ENCODE peak calls at places on chromosomes 12 and 14, in eight cellular contexts. A, X, Z, M, U, V, D and P are unnamed samples. For H3K4me1, the result is how much of the 10 kb centered on the place peaks cover.

GRCh38 chr12:57101892-57102695 is 9.1 kb downstream of the STAT6 start:
- DNase-seq in U (peak), A (peak), X (peak), D (no peak), M (no peak), V (no peak), Z (no peak), P (no peak)

GRCh38 chr14:90803249-90803648 is 13.0 kb downstream of the TTC7B start:
- DNase-seq in M (no peak), Z (no peak), D (no peak), A (no peak), U (no peak), X (no peak), V (no peak), P (no peak)

GRCh38 chr12:109458086-109458485 is 19.0 kb downstream of the KCTD10 start:
- DNase-seq in D (peak), Z (no peak), X (no peak), M (no peak), V (no peak), A (no peak), U (no peak), P (no peak)

GRCh38 chr12:40691913-40692616 is at the start of gene CNTN1:
- DNase-seq in M (peak), V (no peak), A (peak), U (peak), D (peak), Z (no peak), X (peak), P (no peak)

GRCh38 chr14:100524933-100525243 is 62.3 kb downstream of the BEGAIN start:
- DNase-seq in Z (peak), M (no peak), X (peak), A (peak), D (peak), U (no peak), V (no peak), P (no peak)

GRCh38 chr12:109020136-109020535 is 732 bp downstream of the SVOP start:
- DNase-seq in X (no peak), V (no peak), A (no peak), D (no peak), Z (no peak), M (no peak), U (no peak), P (no peak)

GRCh38 chr14:89507521-89507920 is 90.5 kb upstream of the FOXN3 start:
- DNase-seq in Z (no peak), X (no peak), M (no peak), U (no peak), A (no peak), V (no peak), D (peak), P (no peak)

GRCh38 chr14:104116544-104117340 is 21.6 kb upstream of the KIF26A start:
- DNase-seq in M (peak), D (no peak), U (peak), A (peak), Z (no peak), V (no peak), X (no peak), P (no peak)

GRCh38 chr14:20631023-20631820 is 10.3 kb downstream of the OR6S1 start:
- DNase-seq in V (peak), Z (peak), D (peak), A (peak), U (no peak), X (peak), M (peak), P (no peak)

GRCh38 chr12:53231859-53232640 is at the start of gene RARG:
- DNase-seq in U (peak), M (peak), X (peak), V (no peak), A (peak), D (peak), Z (peak), P (peak)
- H3K27ac ChIP-seq in U (peak), M (peak), X (peak), V (no peak), A (peak), D (no peak), Z (no peak), P (peak)

GRCh38 chr14:38070213-38070612 is 137.5 kb upstream of the SSTR1 start:
- DNase-seq in D (no peak), X (no peak), M (no peak), V (no peak), Z (no peak), A (no peak), U (no peak), P (no peak)

DNA sequence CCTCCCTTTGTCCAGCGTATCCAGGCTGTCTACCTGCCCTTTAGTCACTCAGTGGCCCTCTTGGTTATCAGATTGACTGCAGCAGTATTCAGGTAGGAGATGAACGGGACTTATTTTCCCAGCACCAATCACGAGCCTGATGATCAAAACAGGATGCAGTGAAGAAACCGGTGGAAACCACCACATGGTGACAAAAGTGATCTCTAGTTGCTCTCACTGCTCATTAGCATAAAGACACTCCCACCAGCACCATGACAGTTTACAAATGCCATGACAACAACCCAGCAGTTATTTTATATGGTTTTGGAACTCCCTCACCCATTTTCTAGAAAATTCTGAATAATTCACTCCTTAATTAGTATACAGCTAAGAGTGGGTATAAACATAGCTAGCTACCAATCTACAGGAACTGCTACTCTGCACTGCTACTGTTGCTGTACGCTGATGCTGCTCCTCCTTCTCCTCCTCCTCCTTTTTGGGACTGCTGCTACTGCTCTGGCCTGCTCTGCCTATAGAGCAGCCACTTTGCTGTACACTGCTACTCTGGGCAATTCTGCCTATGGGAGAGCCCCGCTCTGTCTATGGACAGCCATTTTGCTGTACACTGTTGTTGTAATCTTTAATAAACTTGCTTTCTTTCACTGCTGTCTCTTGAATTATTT is 142.5 kb upstream of the SSTR1 start:
- DNase-seq in A (no peak), Z (peak), U (no peak), V (peak), D (no peak), M (no peak), X (no peak), P (peak)
- H3K4me3 ChIP-seq in A (no peak), Z (no peak), U (no peak), V (peak), D (no peak), M (no peak), X (no peak), P (peak)

GRCh38 chr14:75770635-75771034 is 109.6 kb downstream of the TTLL5 start:
- DNase-seq in M (no peak), V (no peak), X (no peak), A (no peak), U (no peak), Z (no peak), D (no peak), P (no peak)

GRCh38 chr14:75764022-75764421 is 103.0 kb downstream of the TTLL5 start:
- DNase-seq in V (no peak), A (no peak), M (no peak), U (no peak), Z (no peak), X (no peak), D (no peak), P (no peak)

GRCh38 chr14:75771614-75772013 is 110.6 kb downstream of the TTLL5 start:
- DNase-seq in U (no peak), M (no peak), V (no peak), Z (no peak), A (no peak), X (no peak), D (no peak), P (no peak)

DNA sequence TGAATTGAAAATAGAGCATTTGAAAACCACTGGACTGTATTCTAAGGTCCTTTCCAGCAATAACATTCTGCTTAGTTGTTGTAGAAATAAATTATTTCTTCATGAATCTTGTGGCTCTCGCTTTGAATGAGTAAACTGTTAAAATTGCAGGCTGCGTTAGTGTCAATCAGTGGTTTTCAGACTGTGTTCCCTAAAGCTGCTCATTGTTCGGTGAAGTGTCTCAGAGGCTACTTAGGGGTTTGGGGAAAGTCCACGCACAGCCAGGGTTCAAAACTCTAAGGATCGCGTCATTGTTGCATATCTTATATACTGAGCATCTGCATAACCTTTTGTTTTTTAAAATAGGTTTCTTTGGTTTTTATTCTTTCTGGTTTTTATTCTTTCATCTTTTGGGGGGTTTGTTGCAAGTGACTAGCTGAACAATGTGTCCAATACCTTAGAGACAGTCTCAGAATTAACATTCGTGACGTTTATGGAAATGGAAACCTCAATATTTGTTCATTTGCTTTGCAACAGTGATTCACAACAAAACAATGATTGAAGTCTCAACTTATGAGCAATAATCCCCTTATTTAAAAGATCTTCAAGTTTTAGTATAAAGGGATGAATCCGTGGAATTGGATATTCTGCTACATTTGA is 108.1 kb downstream of the TTLL5 start:
- DNase-seq in M (no peak), A (no peak), U (no peak), X (no peak), V (no peak), D (peak), Z (no peak), P (no peak)
- H3K4me1 ChIP-seq in M (under half), A (under half), U (under half), X (under half), V (under half), D (under half), Z (under half), P (under half)

GRCh38 chr14:36952702-36953101 is 219.7 kb downstream of the SLC25A21 start:
- DNase-seq in A (no peak), D (peak), V (no peak), M (no peak), X (peak), Z (no peak), U (no peak), P (no peak)
- H3K27ac ChIP-seq in A (no peak), D (no peak), V (no peak), M (no peak), X (no peak), Z (no peak), U (no peak), P (no peak)

DNA sequence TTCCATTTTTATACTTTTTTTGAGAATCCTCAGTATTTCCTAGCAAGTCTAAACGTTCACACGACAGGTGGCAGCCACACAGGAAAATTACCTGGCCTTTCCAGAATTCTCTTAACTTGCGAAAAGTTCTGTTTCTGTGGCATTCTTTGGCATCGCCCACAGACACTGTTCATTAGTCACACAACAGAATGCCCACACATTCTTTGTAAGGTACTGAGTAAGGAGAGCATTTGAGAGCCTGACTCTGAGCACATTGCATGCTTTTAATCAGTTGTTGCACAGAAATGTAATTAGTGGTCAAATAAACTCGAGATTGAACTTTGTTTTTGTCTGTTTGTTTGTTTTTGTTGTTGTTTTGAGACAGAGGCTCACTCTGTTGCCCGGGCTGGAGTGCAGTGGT is 52.4 kb downstream of the LMNTD1 start:
- DNase-seq in U (no peak), M (no peak), Z (no peak), X (no peak), V (no peak), A (no peak), D (peak), P (no peak)
- H3K4me3 ChIP-seq in U (no peak), M (no peak), Z (no peak), X (no peak), V (no peak), A (no peak), D (no peak), P (no peak)

GRCh38 chr12:3087758-3088157 is 10.6 kb downstream of the TSPAN9 start:
- DNase-seq in Z (no peak), V (no peak), M (no peak), X (no peak), U (no peak), A (no peak), D (no peak), P (no peak)
- H3K4me1 ChIP-seq in Z (under half), V (under half), M (under half), X (under half), U (under half), A (under half), D (under half), P (under half)

GRCh38 chr14:70976591-70976990 is 69.3 kb downstream of the PCNX1 start:
- DNase-seq in V (no peak), M (no peak), D (no peak), Z (no peak), U (no peak), X (no peak), A (no peak), P (no peak)
- H3K27ac ChIP-seq in V (no peak), M (no peak), D (no peak), Z (no peak), U (no peak), X (no peak), A (no peak), P (no peak)